ENCODE peak calls at places on chromosomes 16 and 17, in five cellular contexts. X is stimulated activated naive B cell treated with anti-CD40 and anti-IgM and Interleukin-4, amounts not matched to agents 10 μg/mL and 1 μg/mL and 100 μg/mL, for 72 hours; Q is T-helper 1 cell; I is NCI-H460; A is WTC11. F is an unnamed sample.

GRCh38 chr17:52155301-52155700 is 3.2 kb downstream of the CA10 start:
- DNase-seq in X (no peak), I (no peak), A (no peak), Q (no peak), F (no peak)

GRCh38 chr16:69796285-69797118 is 34.4 kb downstream of the WWP2 start:
- DNase-seq in X (no peak), A (no peak), I (peak; percentile 72), Q (peak; percentile 23), F (peak; percentile 74)

GRCh38 chr17:17818088-17818526 is 18.7 kb downstream of the SREBF1 start:
- DNase-seq in A (no peak), Q (no peak), X (no peak), I (no peak), F (peak; percentile 49)

GRCh38 chr17:76674600-76674999 is 31.0 kb upstream of the ST6GALNAC1 start:
- DNase-seq in I (no peak), A (no peak), Q (no peak), X (no peak), F (no peak)

GRCh38 chr17:63853260-63853659 is 10.8 kb upstream of the SMARCD2 start:
- DNase-seq in I (no peak), X (no peak), Q (no peak), A (no peak), F (no peak)

GRCh38 chr16:75244225-75244792 is 7.1 kb downstream of the BCAR1 start:
- DNase-seq in X (no peak), Q (no peak), A (no peak), I (no peak), F (no peak)

GRCh38 chr17:27280527-27280926 is 13.4 kb upstream of the WSB1 start:
- DNase-seq in X (no peak), I (no peak), A (no peak), Q (no peak), F (no peak)

GRCh38 chr16:77993586-77993985 is 28.8 kb upstream of the CLEC3A start:
- DNase-seq in Q (no peak), A (no peak), X (no peak), I (no peak), F (no peak)

GRCh38 chr16:31363721-31364120 is 8.7 kb downstream of the ITGAX start:
- DNase-seq in A (no peak), Q (no peak), X (no peak), I (no peak), F (no peak)

GRCh38 chr17:22266231-22266630 is 573.9 kb downstream of the KCNJ18 start:
- DNase-seq in I (no peak), X (no peak), Q (no peak), A (no peak), F (no peak)

GRCh38 chr16:73878616-73879015 is 418.0 kb upstream of the PSMD7 start:
- DNase-seq in I (peak; percentile 82), Q (no peak), X (no peak), A (no peak), F (peak; percentile 29)

GRCh38 chr16:50002190-50002589 is 22.8 kb upstream of the CNEP1R1 start:
- DNase-seq in X (no peak), I (no peak), Q (no peak), A (no peak), F (no peak)

GRCh38 chr16:1542166-1542500 is 8.7 kb downstream of the TMEM204 start:
- DNase-seq in A (no peak), I (no peak), Q (no peak), X (no peak), F (no peak)

GRCh38 chr16:72367841-72368240 is 195.9 kb upstream of the PMFBP1 start:
- DNase-seq in X (no peak), I (no peak), A (no peak), Q (no peak), F (no peak)

GRCh38 chr16:76906552-76906951 is 284.4 kb upstream of the MON1B start:
- DNase-seq in X (no peak), Q (no peak), I (no peak), A (no peak), F (no peak)

GRCh38 chr17:41871789-41872188 is 6.6 kb upstream of the KLHL11 start:
- DNase-seq in X (no peak), Q (no peak), A (no peak), I (no peak), F (no peak)

GRCh38 chr17:82503728-82504308 is 15.7 kb upstream of the FOXK2 start:
- DNase-seq in I (no peak), A (no peak), X (no peak), Q (no peak), F (no peak)

GRCh38 chr17:79011451-79012147 is 2.0 kb upstream of the CANT1 start:
- DNase-seq in A (no peak), Q (no peak), X (no peak), I (no peak), F (no peak)

GRCh38 chr16:86740817-86741799 is 162.8 kb downstream of the FOXL1 start:
- DNase-seq in I (peak; percentile 37), X (no peak), A (no peak), Q (no peak), F (no peak)

GRCh38 chr17:50559674-50560184 is 786 bp upstream of the CACNA1G start:
- DNase-seq in A (peak; percentile 94), I (peak; percentile 35), X (no peak), Q (no peak), F (peak; percentile 39)

GRCh38 chr17:81681672-81682071 is 1.9 kb downstream of the ARL16 start:
- DNase-seq in I (no peak), A (no peak), Q (no peak), X (no peak), F (no peak)

GRCh38 chr16:64629622-64630021 is 492.2 kb downstream of the CDH11 start:
- DNase-seq in X (no peak), I (no peak), A (no peak), Q (no peak), F (no peak)

GRCh38 chr17:42414782-42415409 is 8.2 kb downstream of the CAVIN1 start:
- DNase-seq in X (peak; percentile 33), Q (peak; percentile 33), I (no peak), A (no peak), F (no peak)

GRCh38 chr17:17181666-17182600 is 24.2 kb downstream of the PLD6 start:
- DNase-seq in I (no peak), X (peak; percentile 22), Q (peak; percentile 34), A (no peak), F (no peak)

GRCh38 chr17:61504697-61505096 is 52.5 kb downstream of the TBX4 start:
- DNase-seq in Q (no peak), I (peak; percentile 81), A (no peak), X (no peak), F (no peak)

F was measured in erythroblast.